ENCODE peak calls at places on chromosomes 3 and 15, in five cellular contexts. K is GM23338, D is AG09309, R is MCF 10A, J is fibroblast of lung. Y is an unnamed sample.

GRCh38 chr3:112013058-112013783 is 14.5 kb downstream of the TAGLN3 start:
- DNase-seq in K (peak), D (peak), R (peak), J (peak), Y (no peak)

GRCh38 chr3:40414270-40414669 is 27.3 kb downstream of the ENTPD3 start:
- DNase-seq in K (no peak), D (no peak), R (no peak), J (no peak), Y (no peak)

GRCh38 chr3:8864570-8865350 is 95.3 kb upstream of the OXTR start:
- DNase-seq in K (no peak), D (no peak), R (no peak), J (no peak), Y (no peak)

GRCh38 chr3:128804017-128804816 is 75.2 kb upstream of the ACAD9 start:
- DNase-seq in K (peak), D (no peak), R (peak), J (peak), Y (no peak)

GRCh38 chr15:31977812-31978662 is 52.3 kb upstream of the CHRNA7 start:
- DNase-seq in K (peak), D (no peak), R (peak), J (peak), Y (no peak)

GRCh38 chr15:84947947-84948830 is 33.5 kb upstream of the PDE8A start:
- DNase-seq in K (no peak), D (peak), R (peak), J (peak), Y (no peak)

GRCh38 chr3:30440147-30440604 is 166.2 kb upstream of the TGFBR2 start:
- DNase-seq in K (no peak), D (no peak), R (no peak), J (no peak), Y (no peak)

GRCh38 chr3:177037241-177037640 is 160.0 kb downstream of the TBL1XR1 start:
- DNase-seq in K (no peak), D (no peak), R (no peak), J (no peak), Y (no peak)

GRCh38 chr3:36733723-36734122 is 30.6 kb downstream of the DCLK3 start:
- DNase-seq in K (no peak), D (no peak), R (no peak), J (no peak), Y (no peak)

GRCh38 chr3:129732200-129732876 is 125.9 kb upstream of the PLXND1 start:
- DNase-seq in K (peak), D (no peak), R (no peak), J (no peak), Y (no peak)

GRCh38 chr3:114716916-114717315 is 423.1 kb downstream of the TIGIT start:
- DNase-seq in K (no peak), D (no peak), R (no peak), J (no peak), Y (no peak)

GRCh38 chr3:14288833-14289451 is 110.3 kb downstream of the LSM3 start:
- DNase-seq in K (no peak), D (no peak), R (no peak), J (no peak), Y (no peak)

GRCh38 chr15:70479785-70480184 is 283.6 kb downstream of the UACA start:
- DNase-seq in K (no peak), D (no peak), R (no peak), J (no peak), Y (no peak)

GRCh38 chr15:73319460-73320245 is 49.1 kb downstream of the HCN4 start:
- DNase-seq in K (no peak), D (no peak), R (no peak), J (no peak), Y (no peak)

GRCh38 chr3:146313411-146314111 is 62.7 kb upstream of the PLSCR4 start:
- DNase-seq in K (no peak), D (peak), R (peak), J (peak), Y (peak)

GRCh38 chr15:94083467-94083991 is 147.8 kb upstream of the MCTP2 start:
- DNase-seq in K (no peak), D (peak), R (peak), J (peak), Y (no peak)

GRCh38 chr3:54703906-54704305 is 224.0 kb downstream of the LRTM1 start:
- DNase-seq in K (no peak), D (no peak), R (no peak), J (no peak), Y (no peak)

GRCh38 chr3:64815195-64815627 is 127.4 kb upstream of the ADAMTS9 start:
- DNase-seq in K (no peak), D (no peak), R (no peak), J (peak), Y (no peak)

DNA sequence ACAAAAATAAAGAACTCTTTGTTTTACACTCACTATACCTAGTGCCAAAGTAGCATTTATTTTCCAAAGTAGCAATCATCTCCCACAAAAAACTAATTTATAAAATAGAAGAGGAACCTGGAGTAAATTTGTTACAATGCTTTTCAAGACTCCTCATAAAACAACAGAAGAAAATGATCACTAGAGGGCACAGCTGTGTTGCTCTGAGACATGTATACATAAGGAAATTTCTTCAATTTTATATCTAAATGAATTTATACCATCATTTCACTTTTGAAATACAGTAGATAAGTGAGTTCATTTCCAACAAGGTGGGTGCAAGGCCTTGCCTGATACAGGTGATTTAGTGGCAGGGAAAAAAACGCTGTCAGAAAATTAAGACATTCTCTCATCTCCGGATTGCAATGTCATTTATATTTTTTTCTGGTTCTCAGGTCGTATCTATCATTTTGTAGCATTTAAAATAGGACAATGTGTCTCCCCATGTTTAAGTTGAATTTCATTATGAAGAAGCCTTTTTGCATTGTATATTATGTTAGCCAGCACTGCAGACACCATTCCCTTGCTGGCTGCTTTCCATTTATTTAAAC is 25.3 kb upstream of the ARHGEF26 start:
- DNase-seq in K (peak), D (no peak), R (peak), J (peak), Y (no peak)
- TF ChIP-seq CTCF in K (peak), D (peak), R (peak), J (peak), Y (peak)

DNA sequence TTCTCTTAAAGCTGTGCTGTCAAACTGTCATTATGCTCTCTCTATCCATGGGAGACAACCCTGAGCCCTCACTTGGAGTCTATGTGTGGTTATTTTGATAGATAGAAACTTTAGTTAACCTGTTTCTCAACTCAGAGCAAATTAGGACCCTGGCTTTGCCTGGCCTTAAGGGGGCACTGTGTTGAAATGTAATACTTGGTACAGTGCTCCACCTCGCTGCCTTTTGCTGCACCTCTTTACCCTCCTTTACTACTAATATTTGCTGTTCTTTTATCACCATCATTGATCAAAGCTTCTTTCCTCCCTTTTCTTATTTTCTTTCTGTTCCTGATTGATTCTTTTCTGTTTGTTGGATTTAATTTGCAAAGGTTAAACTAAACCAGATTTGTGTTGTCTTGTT is 34.3 kb downstream of the STT3B start:
- DNase-seq in K (peak), D (no peak), R (no peak), J (no peak), Y (no peak)
- TF ChIP-seq CTCF in K (peak), D (peak), R (no peak), J (peak), Y (peak)

DNA sequence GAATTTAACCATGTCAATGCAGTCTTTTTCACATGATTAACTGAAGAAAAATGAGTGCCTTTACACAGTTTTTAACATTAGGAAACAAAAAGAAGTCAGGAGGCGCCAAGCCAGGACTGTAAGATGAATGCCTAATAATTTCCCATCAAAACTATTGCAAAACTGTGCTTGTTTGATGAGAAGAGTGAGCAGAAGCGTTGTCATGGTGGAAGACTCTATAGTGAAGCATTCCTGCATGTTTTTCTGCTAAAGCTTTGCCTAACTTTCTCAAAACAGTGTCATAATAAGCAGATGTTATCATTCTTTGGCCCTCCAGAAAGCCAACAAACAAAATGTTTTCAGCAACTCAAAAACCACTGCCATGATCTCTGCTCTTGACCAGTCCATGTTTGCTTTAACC is 156.8 kb upstream of the CDIN1 start:
- DNase-seq in K (no peak), D (no peak), R (no peak), J (peak), Y (no peak)
- TF ChIP-seq CTCF in K (no peak), D (no peak), R (no peak), J (no peak), Y (no peak)

DNA sequence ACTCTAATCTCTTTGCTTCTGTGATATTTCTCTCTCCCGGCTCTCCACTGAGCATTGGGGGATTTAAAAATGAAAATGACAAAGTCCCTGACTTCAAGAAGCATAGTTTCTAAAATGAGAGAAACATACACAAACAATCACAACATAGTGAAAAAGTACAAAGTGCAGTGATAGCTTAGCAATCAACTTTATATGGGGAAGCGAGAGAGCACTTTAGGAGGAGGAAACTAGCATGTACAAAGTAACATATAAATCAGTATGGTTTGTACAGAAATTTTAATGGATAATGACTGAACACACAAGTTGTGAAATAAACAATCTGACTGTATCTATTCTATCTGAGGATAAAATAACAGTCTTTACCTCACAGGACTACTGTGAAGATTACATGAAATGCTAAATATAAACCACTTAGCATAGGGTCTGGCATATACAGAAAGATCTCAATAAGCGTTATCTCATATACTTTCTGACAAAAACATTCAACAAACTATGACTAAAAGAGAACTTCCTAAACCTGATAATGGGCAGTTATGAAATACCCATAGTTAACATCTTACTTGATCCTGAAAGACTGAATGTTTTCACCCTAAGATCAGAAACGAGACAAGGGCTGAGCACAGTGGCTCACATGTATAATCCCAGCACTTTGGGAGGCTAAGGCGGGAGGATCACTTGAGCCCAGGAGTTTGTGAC is 61.2 kb downstream of the PEAK1 start:
- DNase-seq in K (no peak), D (no peak), R (no peak), J (no peak), Y (no peak)
- TF ChIP-seq CTCF in K (no peak), D (no peak), R (no peak), J (no peak), Y (no peak)

GRCh38 chr3:24492971-24493551 is 1.6 kb downstream of the THRB start:
- DNase-seq in K (no peak), D (no peak), R (no peak), J (no peak), Y (no peak)

GRCh38 chr3:24495334-24495994 is 814 bp upstream of the THRB start:
- DNase-seq in K (peak), D (no peak), R (peak), J (no peak), Y (no peak)

GRCh38 chr3:24494616-24495333 is at the start of gene THRB:
- DNase-seq in K (peak), D (no peak), R (peak), J (peak), Y (no peak)

GRCh38 chr3:24496529-24497482 is 2.2 kb upstream of the THRB start:
- DNase-seq in K (peak), D (peak), R (peak), J (peak), Y (no peak)

GRCh38 chr3:24493951-24494615 is 567 bp downstream of the THRB start:
- DNase-seq in K (peak), D (no peak), R (peak), J (peak), Y (no peak)
- TF ChIP-seq CTCF in K (no peak), D (no peak), R (no peak), J (no peak), Y (no peak)

DNA sequence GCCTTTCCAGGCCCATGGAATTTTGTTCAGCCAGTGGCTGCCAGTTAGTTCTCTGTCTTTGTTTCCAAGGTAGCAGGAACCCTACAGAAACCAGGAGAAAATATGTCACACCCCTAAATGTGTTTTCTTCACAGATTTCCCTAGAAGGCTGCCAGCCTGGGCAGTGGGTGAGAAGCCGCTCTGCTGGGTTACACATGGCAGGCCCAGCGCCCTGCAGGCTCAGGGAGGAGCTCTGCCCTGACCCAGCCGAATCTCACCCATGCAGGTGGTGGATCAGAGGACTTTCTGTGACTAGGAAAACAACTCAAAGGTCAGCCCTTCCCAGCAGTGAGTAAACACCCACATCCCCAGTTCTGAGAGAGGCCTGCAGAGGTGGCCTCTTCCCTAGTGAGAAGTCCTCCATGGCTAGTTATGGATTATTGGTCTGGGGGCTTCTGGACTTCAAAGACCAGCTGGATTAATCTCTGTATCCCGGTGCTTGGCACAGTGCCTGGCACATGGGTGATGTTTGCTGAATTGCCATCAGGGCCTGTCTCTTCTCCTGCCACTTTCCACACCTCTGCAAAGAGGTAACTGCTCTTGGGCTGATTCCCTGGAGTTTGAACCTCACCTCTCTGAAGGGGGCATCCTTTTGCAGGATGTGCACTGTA is 34.7 kb upstream of the BDH1 start:
- DNase-seq in K (no peak), D (no peak), R (no peak), J (no peak), Y (no peak)
- TF ChIP-seq CTCF in K (no peak), D (no peak), R (no peak), J (no peak), Y (no peak)

GRCh38 chr3:37836589-37836988 is 25.1 kb upstream of the CTDSPL start:
- DNase-seq in K (no peak), D (no peak), R (no peak), J (no peak), Y (no peak)

GRCh38 chr3:37833790-37834189 is 27.9 kb upstream of the CTDSPL start:
- DNase-seq in K (peak), D (no peak), R (no peak), J (no peak), Y (no peak)
- TF ChIP-seq CTCF in K (peak), D (peak), R (no peak), J (peak), Y (no peak)

GRCh38 chr15:89332446-89332845 is 2.2 kb downstream of the POLG start:
- DNase-seq in K (peak), D (no peak), R (peak), J (peak), Y (no peak)
- TF ChIP-seq CTCF in K (peak), D (peak), R (peak), J (peak), Y (peak)

Y was measured in kidney epithelial cell.